ENCODE peak calls at places on chromosomes 16 and 17, in six cellular contexts. One of them, this sample, is unnamed.

GRCh38 chr17:45334701-45335677 is 18.2 kb upstream of the MAP3K14 start:
- DNase-seq in NCI-H1436: no peak
- DNase-seq in fibroblast of pulmonary artery: no peak
- DNase-seq in stimulated activated naive CD4-positive, alpha-beta T cell treated with Interleukin-2 at 50 U/mL for 16 hours: no peak
- DNase-seq in heart left ventricle: no peak
- DNase-seq in germinal center: no peak
- DNase-seq in this sample: no peak

GRCh38 chr16:67672739-67673662 is 6.4 kb downstream of the C16orf86 start:
- DNase-seq in germinal center: peak; percentile 86
- DNase-seq in fibroblast of pulmonary artery: peak; percentile 80
- DNase-seq in NCI-H1436: peak; percentile 50
- DNase-seq in stimulated activated naive CD4-positive, alpha-beta T cell treated with Interleukin-2 at 50 U/mL for 16 hours: peak; percentile 21
- DNase-seq in heart left ventricle: peak; percentile 75
- DNase-seq in this sample: peak; percentile 85

GRCh38 chr17:28118362-28118761 is 75.9 kb downstream of the NLK start:
- DNase-seq in NCI-H1436: no peak
- DNase-seq in stimulated activated naive CD4-positive, alpha-beta T cell treated with Interleukin-2 at 50 U/mL for 16 hours: no peak
- DNase-seq in germinal center: no peak
- DNase-seq in heart left ventricle: no peak
- DNase-seq in fibroblast of pulmonary artery: no peak
- DNase-seq in this sample: no peak

GRCh38 chr17:72560303-72561247 is 439.8 kb downstream of the SOX9 start:
- DNase-seq in stimulated activated naive CD4-positive, alpha-beta T cell treated with Interleukin-2 at 50 U/mL for 16 hours: peak; percentile 13
- DNase-seq in heart left ventricle: no peak
- DNase-seq in NCI-H1436: peak; percentile 75
- DNase-seq in germinal center: peak; percentile 75
- DNase-seq in fibroblast of pulmonary artery: peak; percentile 66
- DNase-seq in this sample: peak; percentile 11

GRCh38 chr16:10594312-10594950 is 14.0 kb upstream of the EMP2 start:
- DNase-seq in stimulated activated naive CD4-positive, alpha-beta T cell treated with Interleukin-2 at 50 U/mL for 16 hours: no peak
- DNase-seq in germinal center: peak; percentile 28
- DNase-seq in fibroblast of pulmonary artery: no peak
- DNase-seq in NCI-H1436: no peak
- DNase-seq in heart left ventricle: no peak
- DNase-seq in this sample: no peak

GRCh38 chr16:73949574-73950348 is 346.9 kb upstream of the PSMD7 start:
- DNase-seq in heart left ventricle: no peak
- DNase-seq in stimulated activated naive CD4-positive, alpha-beta T cell treated with Interleukin-2 at 50 U/mL for 16 hours: no peak
- DNase-seq in fibroblast of pulmonary artery: peak; percentile 63
- DNase-seq in germinal center: no peak
- DNase-seq in NCI-H1436: no peak
- DNase-seq in this sample: no peak

GRCh38 chr16:71537643-71538042 is 11.4 kb downstream of the CHST4 start:
- DNase-seq in heart left ventricle: peak; percentile 6
- DNase-seq in fibroblast of pulmonary artery: peak; percentile 56
- DNase-seq in germinal center: peak; percentile 44
- DNase-seq in NCI-H1436: peak; percentile 32
- DNase-seq in stimulated activated naive CD4-positive, alpha-beta T cell treated with Interleukin-2 at 50 U/mL for 16 hours: no peak
- DNase-seq in this sample: peak; percentile 48

GRCh38 chr16:1171001-1171400 is 18.1 kb downstream of the CACNA1H start:
- DNase-seq in heart left ventricle: no peak
- DNase-seq in stimulated activated naive CD4-positive, alpha-beta T cell treated with Interleukin-2 at 50 U/mL for 16 hours: no peak
- DNase-seq in fibroblast of pulmonary artery: no peak
- DNase-seq in germinal center: no peak
- DNase-seq in NCI-H1436: no peak
- DNase-seq in this sample: no peak

GRCh38 chr16:23859713-23860269 is 24.0 kb downstream of the PRKCB start:
- DNase-seq in heart left ventricle: no peak
- DNase-seq in germinal center: peak; percentile 29
- DNase-seq in fibroblast of pulmonary artery: no peak
- DNase-seq in NCI-H1436: no peak
- DNase-seq in stimulated activated naive CD4-positive, alpha-beta T cell treated with Interleukin-2 at 50 U/mL for 16 hours: no peak
- DNase-seq in this sample: no peak

GRCh38 chr17:37489197-37490001 is at the start of gene DUSP14:
- DNase-seq in stimulated activated naive CD4-positive, alpha-beta T cell treated with Interleukin-2 at 50 U/mL for 16 hours: peak; percentile 74
- DNase-seq in heart left ventricle: peak; percentile 83
- DNase-seq in fibroblast of pulmonary artery: peak; percentile 73
- DNase-seq in NCI-H1436: peak; percentile 91
- DNase-seq in germinal center: peak; percentile 93
- DNase-seq in this sample: peak; percentile 89

GRCh38 chr17:82384051-82384729 is 12.6 kb downstream of the UTS2R start:
- DNase-seq in stimulated activated naive CD4-positive, alpha-beta T cell treated with Interleukin-2 at 50 U/mL for 16 hours: no peak
- DNase-seq in NCI-H1436: no peak
- DNase-seq in germinal center: no peak
- DNase-seq in heart left ventricle: no peak
- DNase-seq in fibroblast of pulmonary artery: no peak
- DNase-seq in this sample: no peak

GRCh38 chr16:85908444-85908843 is 9.5 kb downstream of the IRF8 start:
- DNase-seq in stimulated activated naive CD4-positive, alpha-beta T cell treated with Interleukin-2 at 50 U/mL for 16 hours: no peak
- DNase-seq in heart left ventricle: no peak
- DNase-seq in NCI-H1436: no peak
- DNase-seq in germinal center: peak; percentile 80
- DNase-seq in fibroblast of pulmonary artery: no peak
- DNase-seq in this sample: no peak

GRCh38 chr17:28533091-28533670 is 19.2 kb downstream of the UNC119 start:
- DNase-seq in fibroblast of pulmonary artery: no peak
- DNase-seq in germinal center: no peak
- DNase-seq in heart left ventricle: no peak
- DNase-seq in NCI-H1436: no peak
- DNase-seq in stimulated activated naive CD4-positive, alpha-beta T cell treated with Interleukin-2 at 50 U/mL for 16 hours: no peak
- DNase-seq in this sample: no peak

GRCh38 chr17:42284020-42284369 is 4.3 kb upstream of the STAT5A start:
- DNase-seq in NCI-H1436: no peak
- DNase-seq in germinal center: no peak
- DNase-seq in fibroblast of pulmonary artery: no peak
- DNase-seq in heart left ventricle: no peak
- DNase-seq in stimulated activated naive CD4-positive, alpha-beta T cell treated with Interleukin-2 at 50 U/mL for 16 hours: no peak
- DNase-seq in this sample: no peak

GRCh38 chr16:87789437-87790277 is 23.9 kb upstream of the KLHDC4 start:
- DNase-seq in fibroblast of pulmonary artery: peak; percentile 46
- DNase-seq in NCI-H1436: no peak
- DNase-seq in heart left ventricle: no peak
- DNase-seq in stimulated activated naive CD4-positive, alpha-beta T cell treated with Interleukin-2 at 50 U/mL for 16 hours: no peak
- DNase-seq in germinal center: no peak
- DNase-seq in this sample: no peak

GRCh38 chr17:1264196-1264595 is 6.0 kb upstream of the BHLHA9 start:
- DNase-seq in germinal center: no peak
- DNase-seq in stimulated activated naive CD4-positive, alpha-beta T cell treated with Interleukin-2 at 50 U/mL for 16 hours: no peak
- DNase-seq in heart left ventricle: no peak
- DNase-seq in NCI-H1436: no peak
- DNase-seq in fibroblast of pulmonary artery: no peak
- DNase-seq in this sample: no peak

GRCh38 chr17:32833076-32833475 is 43.8 kb downstream of the MYO1D start:
- DNase-seq in heart left ventricle: no peak
- DNase-seq in fibroblast of pulmonary artery: no peak
- DNase-seq in NCI-H1436: no peak
- DNase-seq in germinal center: no peak
- DNase-seq in stimulated activated naive CD4-positive, alpha-beta T cell treated with Interleukin-2 at 50 U/mL for 16 hours: no peak
- DNase-seq in this sample: no peak

This sample was measured in HAP-1.